ENCODE peak calls at places on chromosomes 13 and 19, in eight cellular contexts. P is GM12864, V is testis, S is PC-3, E is psoas muscle, K is mammary epithelial cell, U is left ventricle myocardium inferior, H is foreskin fibroblast. Z is an unnamed sample.

GRCh38 chr19:47719047-47719885 is 6.0 kb downstream of the EHD2 start:
- DNase-seq in P (no peak), V (peak; percentile 86), S (no peak), E (peak; percentile 90), K (peak; percentile 95), U (peak; percentile 91), H (peak; percentile 100), Z (no peak)

GRCh38 chr13:51453959-51454703 is 1.3 kb upstream of the INTS6 start:
- DNase-seq in P (no peak), V (peak; percentile 42), S (peak; percentile 9), E (no peak), K (peak; percentile 23), U (peak; percentile 24), H (no peak), Z (peak; percentile 44)

GRCh38 chr13:55464222-55464621 is 1676.5 kb upstream of the PRR20A start:
- DNase-seq in P (no peak), V (no peak), S (no peak), E (no peak), K (no peak), U (no peak), H (no peak), Z (no peak)

GRCh38 chr19:4980838-4981680 is 12.1 kb downstream of the KDM4B start:
- DNase-seq in P (no peak), V (no peak), S (no peak), E (no peak), K (no peak), U (no peak), H (no peak), Z (no peak)

GRCh38 chr19:4803736-4804695 is 12.5 kb downstream of the FEM1A start:
- DNase-seq in P (no peak), V (peak; percentile 60), S (peak; percentile 80), E (peak; percentile 60), K (no peak), U (no peak), H (no peak), Z (peak; percentile 84)

GRCh38 chr13:20125129-20125782 is 35.6 kb downstream of the GJA3 start:
- DNase-seq in P (no peak), V (no peak), S (peak; percentile 59), E (no peak), K (peak; percentile 62), U (no peak), H (peak; percentile 43), Z (no peak)

GRCh38 chr19:35261356-35262100 is 7.2 kb upstream of the USF2 start:
- DNase-seq in P (no peak), V (no peak), S (no peak), E (no peak), K (no peak), U (no peak), H (no peak), Z (peak; percentile 30)

GRCh38 chr13:32086366-32086765 is 54.8 kb downstream of the FRY start:
- DNase-seq in P (no peak), V (no peak), S (no peak), E (no peak), K (no peak), U (no peak), H (no peak), Z (no peak)

GRCh38 chr13:26095338-26095737 is 43.5 kb upstream of the SHISA2 start:
- DNase-seq in P (no peak), V (no peak), S (no peak), E (no peak), K (no peak), U (no peak), H (no peak), Z (no peak)

GRCh38 chr19:39515551-39516191 is 732 bp downstream of the SELENOV start:
- DNase-seq in P (no peak), V (no peak), S (no peak), E (no peak), K (no peak), U (no peak), H (no peak), Z (no peak)

GRCh38 chr19:40530091-40530901 is 46.4 kb upstream of the SHKBP1 start:
- DNase-seq in P (no peak), V (peak; percentile 57), S (no peak), E (no peak), K (no peak), U (no peak), H (no peak), Z (peak; percentile 62)

GRCh38 chr13:110425444-110425780 is 118.3 kb downstream of the COL4A2 start:
- DNase-seq in P (no peak), V (no peak), S (no peak), E (no peak), K (no peak), U (no peak), H (peak; percentile 89), Z (no peak)

GRCh38 chr19:39405930-39406655 is 554 bp upstream of the ZFP36 start:
- DNase-seq in P (no peak), V (peak; percentile 83), S (no peak), E (peak; percentile 91), K (no peak), U (no peak), H (no peak), Z (no peak)

GRCh38 chr13:28022848-28023518 is 34.5 kb upstream of the URAD start:
- DNase-seq in P (no peak), V (peak; percentile 90), S (no peak), E (no peak), K (no peak), U (no peak), H (no peak), Z (no peak)

GRCh38 chr13:113427562-113428468 is 25.5 kb downstream of the ADPRHL1 start:
- DNase-seq in P (no peak), V (no peak), S (no peak), E (no peak), K (no peak), U (no peak), H (no peak), Z (no peak)

GRCh38 chr19:16572332-16573211 is at the start of gene SLC35E1:
- DNase-seq in P (peak; percentile 89), V (peak; percentile 97), S (peak; percentile 98), E (peak; percentile 96), K (peak; percentile 96), U (peak; percentile 95), H (peak; percentile 95), Z (peak; percentile 100)

GRCh38 chr13:114038211-114038613 is 64.3 kb upstream of the C13orf46 start:
- DNase-seq in P (no peak), V (no peak), S (no peak), E (no peak), K (no peak), U (peak; percentile 44), H (no peak), Z (no peak)

GRCh38 chr13:87999141-87999765 is 328.1 kb downstream of the SLITRK5 start:
- DNase-seq in P (no peak), V (no peak), S (peak; percentile 6), E (no peak), K (no peak), U (no peak), H (no peak), Z (no peak)

GRCh38 chr13:24176351-24177101 is 16.0 kb downstream of the SPATA13 start:
- DNase-seq in P (no peak), V (peak; percentile 49), S (no peak), E (no peak), K (no peak), U (no peak), H (no peak), Z (no peak)

GRCh38 chr19:4379383-4380253 is 20.7 kb downstream of the SH3GL1 start:
- DNase-seq in P (no peak), V (no peak), S (peak; percentile 91), E (peak; percentile 84), K (peak; percentile 99), U (no peak), H (no peak), Z (peak; percentile 66)

DNA sequence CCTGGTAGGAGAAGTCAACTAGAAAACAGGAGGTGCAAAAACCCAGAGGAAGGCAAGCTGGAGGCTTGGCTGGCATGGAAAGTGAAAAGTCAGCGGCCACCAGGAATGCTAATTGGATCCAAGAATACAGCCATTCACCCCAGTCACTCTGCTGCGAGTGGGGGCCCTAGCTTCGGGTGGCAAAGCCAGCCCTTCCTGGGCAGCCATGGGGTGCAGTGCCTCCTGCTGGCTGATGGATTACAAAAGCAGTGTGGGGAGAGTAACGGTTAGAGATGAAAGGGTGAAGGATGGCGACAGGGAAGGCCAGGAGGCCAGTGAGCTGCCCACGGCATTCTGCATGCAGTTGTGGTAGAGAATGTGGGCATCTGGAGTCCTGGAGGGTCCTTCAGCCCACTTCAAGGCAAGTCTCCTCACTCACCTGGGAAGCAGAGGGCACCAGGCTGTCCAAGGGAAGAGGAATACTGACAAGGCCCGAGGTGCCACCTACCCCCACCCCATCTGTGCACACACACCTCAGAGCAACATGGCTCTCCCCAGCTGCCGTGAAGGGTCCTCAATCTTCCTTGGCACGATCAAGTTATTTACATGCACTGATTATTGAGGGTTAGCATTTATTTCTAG is 20.3 kb upstream of the EPHX3 start:
- DNase-seq in P (no peak), V (no peak), S (no peak), E (no peak), K (no peak), U (no peak), H (peak; percentile 51), Z (no peak)
- TF ChIP-seq CTCF in P (peak; percentile 32), V (peak; percentile 25), S (peak; percentile 74), E (peak; percentile 44), K (peak; percentile 64), U (peak; percentile 43), H (peak; percentile 64), Z (peak; percentile 19)

GRCh38 chr19:18204394-18205179 is 745 bp upstream of the RAB3A start:
- DNase-seq in P (no peak), V (no peak), S (no peak), E (peak; percentile 31), K (no peak), U (no peak), H (no peak), Z (no peak)

GRCh38 chr19:18211683-18212082 is 7.8 kb upstream of the RAB3A start:
- DNase-seq in P (no peak), V (no peak), S (no peak), E (no peak), K (no peak), U (no peak), H (no peak), Z (no peak)

GRCh38 chr19:18205180-18205915 is 1.5 kb upstream of the RAB3A start:
- DNase-seq in P (no peak), V (peak; percentile 85), S (peak; percentile 50), E (peak; percentile 85), K (peak; percentile 32), U (peak; percentile 86), H (peak; percentile 65), Z (peak; percentile 82)

GRCh38 chr19:18206018-18206417 is 2.2 kb upstream of the RAB3A start:
- DNase-seq in P (no peak), V (no peak), S (no peak), E (no peak), K (no peak), U (no peak), H (no peak), Z (no peak)

GRCh38 chr19:18208098-18208951 is 4.5 kb upstream of the RAB3A start:
- DNase-seq in P (no peak), V (peak; percentile 63), S (peak; percentile 44), E (peak; percentile 49), K (no peak), U (peak; percentile 44), H (peak; percentile 72), Z (peak; percentile 74)
- TF ChIP-seq CTCF in P (peak; percentile 67), V (peak; percentile 61), S (peak; percentile 70), E (peak; percentile 68), K (peak; percentile 71), U (peak; percentile 78), H (peak; percentile 45), Z (peak; percentile 52)

GRCh38 chr13:38900188-38900587 is 90.4 kb downstream of the STOML3 start:
- DNase-seq in P (no peak), V (no peak), S (no peak), E (no peak), K (no peak), U (no peak), H (no peak), Z (no peak)
- TF ChIP-seq CTCF in P (peak; percentile 31), V (no peak), S (peak; percentile 33), E (no peak), K (no peak), U (no peak), H (no peak), Z (no peak)

GRCh38 chr13:94192576-94192975 is 286.9 kb downstream of the DCT start:
- DNase-seq in P (no peak), V (peak; percentile 47), S (peak; percentile 53), E (no peak), K (peak; percentile 12), U (no peak), H (no peak), Z (peak; percentile 13)
- TF ChIP-seq CTCF in P (peak; percentile 45), V (no peak), S (peak; percentile 69), E (peak; percentile 15), K (peak; percentile 53), U (peak; percentile 54), H (no peak), Z (peak; percentile 9)